ENCODE peak calls at places on chromosomes 5 and 9, in five cellular contexts. Z, U, V, E and N are unnamed samples.

GRCh38 chr5:66516535-66516934 is 79.7 kb upstream of the MAST4 start:
- DNase-seq in Z (no peak), U (no peak), V (no peak), E (no peak), N (no peak)

GRCh38 chr5:180820788-180821321 is 18.2 kb upstream of the MGAT1 start:
- DNase-seq in Z (no peak), U (no peak), V (no peak), E (no peak), N (no peak)

GRCh38 chr5:163880307-163880706 is 374.9 kb downstream of the MAT2B start:
- DNase-seq in Z (no peak), U (no peak), V (no peak), E (no peak), N (no peak)

GRCh38 chr5:126884269-126884819 is 107.4 kb downstream of the LMNB1 start:
- DNase-seq in Z (no peak), U (no peak), V (no peak), E (peak; percentile 42), N (peak; percentile 98)

GRCh38 chr5:115289104-115289503 is 7.3 kb downstream of the CCDC112 start:
- DNase-seq in Z (no peak), U (no peak), V (no peak), E (no peak), N (no peak)

GRCh38 chr5:65440456-65440855 is 41.3 kb downstream of the ADAMTS6 start:
- DNase-seq in Z (no peak), U (no peak), V (no peak), E (no peak), N (no peak)

GRCh38 chr9:126320158-126320922 is 6.3 kb upstream of the MVB12B start:
- DNase-seq in Z (no peak), U (no peak), V (no peak), E (no peak), N (no peak)

GRCh38 chr5:88940712-88941111 is 57.7 kb upstream of the MEF2C start:
- DNase-seq in Z (no peak), U (no peak), V (no peak), E (no peak), N (no peak)

GRCh38 chr9:132590037-132590317 is 7.6 kb downstream of the BARHL1 start:
- DNase-seq in Z (no peak), U (no peak), V (no peak), E (no peak), N (no peak)

GRCh38 chr5:135508496-135509005 is 27.2 kb downstream of the NEUROG1 start:
- DNase-seq in Z (peak; percentile 31), U (no peak), V (no peak), E (no peak), N (no peak)

GRCh38 chr9:133253268-133253667 is 21.7 kb downstream of the ABO start:
- DNase-seq in Z (no peak), U (no peak), V (no peak), E (no peak), N (no peak)

GRCh38 chr5:1038417-1039209 is 30.0 kb downstream of the NKD2 start:
- DNase-seq in Z (no peak), U (no peak), V (peak; percentile 17), E (no peak), N (no peak)

GRCh38 chr9:89418882-89419641 is 78.9 kb downstream of the SEMA4D start:
- DNase-seq in Z (no peak), U (peak; percentile 91), V (no peak), E (no peak), N (no peak)

GRCh38 chr9:2655411-2655901 is 33.9 kb downstream of the VLDLR start:
- DNase-seq in Z (no peak), U (peak; percentile 53), V (no peak), E (no peak), N (no peak)

GRCh38 chr5:143277536-143277935 is 126.0 kb downstream of the NR3C1 start:
- DNase-seq in Z (no peak), U (no peak), V (no peak), E (no peak), N (no peak)

GRCh38 chr5:172412724-172413260 is 41.5 kb downstream of the SH3PXD2B start:
- DNase-seq in Z (no peak), U (peak; percentile 84), V (peak; percentile 93), E (peak; percentile 93), N (no peak)

GRCh38 chr5:169331292-169331852 is 30.4 kb upstream of the SLIT3 start:
- DNase-seq in Z (no peak), U (no peak), V (no peak), E (no peak), N (no peak)

GRCh38 chr5:30063503-30063902 is 1130.0 kb upstream of the CDH6 start:
- DNase-seq in Z (no peak), U (no peak), V (no peak), E (no peak), N (no peak)

GRCh38 chr5:169667896-169668674 is 31.0 kb downstream of the DOCK2 start:
- DNase-seq in Z (no peak), U (no peak), V (no peak), E (no peak), N (no peak)

GRCh38 chr9:104991144-104991953 is 63.4 kb upstream of the ABCA1 start:
- DNase-seq in Z (peak; percentile 80), U (peak; percentile 96), V (peak; percentile 96), E (peak; percentile 93), N (peak; percentile 97)

DNA sequence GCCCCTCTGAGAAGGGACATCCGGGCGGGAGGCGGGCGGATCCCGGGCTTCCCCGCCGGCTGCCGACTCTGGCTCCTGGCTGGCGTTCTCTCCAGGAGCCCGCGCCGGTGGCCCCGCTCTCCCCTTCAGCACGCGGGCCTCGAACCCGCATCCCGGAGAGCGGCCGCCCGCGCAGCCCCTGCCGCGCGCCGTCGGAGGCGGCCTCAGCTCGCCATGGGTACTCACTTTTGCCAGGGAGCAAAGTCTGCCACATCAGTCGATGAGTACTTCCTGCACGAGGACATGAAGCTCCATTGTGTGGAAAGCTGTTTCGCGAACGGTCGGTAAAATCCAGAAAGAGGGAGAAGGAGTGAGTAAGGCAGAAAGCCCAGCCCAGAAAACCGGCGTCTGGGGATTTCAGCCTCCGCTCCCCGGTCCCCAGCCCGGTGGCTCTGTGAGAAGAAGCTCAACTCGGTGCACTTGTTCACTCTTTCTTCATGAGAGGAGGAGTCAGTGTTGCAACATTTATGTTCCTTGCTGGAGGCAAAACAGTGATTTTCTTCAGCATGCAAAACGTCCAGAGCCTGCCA is at the start of gene PRLR:
- DNase-seq in Z (peak; percentile 24), U (peak; percentile 80), V (peak; percentile 49), E (peak; percentile 70), N (no peak)
- TF ChIP-seq POLR2A in Z (no peak), U (peak; percentile 37), V (no peak), E (peak; percentile 29), N (no peak)

GRCh38 chr9:137216188-137216965 is 5.7 kb downstream of the RNF208 start:
- DNase-seq in Z (no peak), U (no peak), V (no peak), E (no peak), N (no peak)
- TF ChIP-seq POLR2A in Z (no peak), U (no peak), V (no peak), E (no peak), N (no peak)

GRCh38 chr5:14035859-14036440 is 91.5 kb upstream of the DNAH5 start:
- DNase-seq in Z (peak; percentile 59), U (no peak), V (peak; percentile 40), E (peak; percentile 25), N (peak; percentile 8)
- TF ChIP-seq POLR2A in Z (no peak), U (no peak), V (no peak), E (no peak), N (no peak)

DNA sequence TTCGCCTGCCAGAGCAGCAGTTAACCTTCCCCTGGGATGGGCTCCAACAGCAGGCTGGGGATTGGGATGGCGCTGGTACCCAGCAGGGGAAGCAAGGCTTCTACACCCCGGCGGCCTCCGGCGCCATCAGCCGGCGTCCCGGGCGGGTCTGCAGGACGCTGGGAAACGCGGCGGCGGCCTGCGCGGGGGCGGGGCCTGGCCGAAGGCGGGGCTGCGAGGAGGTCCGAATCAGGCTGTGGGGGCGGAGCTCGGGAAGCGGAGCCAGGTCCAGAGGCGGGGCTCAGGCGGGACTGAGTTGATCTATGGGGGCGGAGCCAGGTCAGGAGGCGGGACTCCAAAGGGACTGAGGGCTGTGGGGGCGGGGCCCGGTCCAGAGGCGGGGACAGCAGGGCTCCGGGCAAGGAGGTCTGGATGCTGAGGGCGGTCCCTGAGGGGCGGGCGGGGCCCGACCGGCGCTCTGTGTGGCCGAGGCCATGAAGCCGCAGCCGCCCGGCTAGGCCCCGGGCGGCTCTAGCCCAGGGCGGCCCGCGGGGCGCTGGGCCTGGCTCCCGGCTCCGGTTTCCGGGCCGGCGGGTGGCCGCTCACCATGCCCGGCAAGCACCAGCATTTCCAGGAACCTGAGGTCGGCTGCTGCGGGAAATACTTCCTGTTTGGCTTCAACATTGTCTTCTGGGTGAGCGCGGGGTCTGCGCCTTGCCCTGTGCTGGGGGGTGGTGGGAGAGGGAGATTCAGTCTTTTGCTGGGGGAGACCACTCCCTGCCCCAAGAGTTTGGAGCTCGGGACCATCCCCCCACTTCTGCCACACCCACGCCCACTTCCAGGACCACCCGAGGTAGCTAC is at the start of gene TSPAN17:
- DNase-seq in Z (peak; percentile 100), U (peak; percentile 100), V (peak; percentile 100), E (peak; percentile 100), N (peak; percentile 100)
- TF ChIP-seq POLR2A in Z (peak; percentile 71), U (peak; percentile 42), V (peak; percentile 29), E (peak; percentile 57), N (peak; percentile 78)

GRCh38 chr9:136411358-136411757 is 900 bp downstream of the PMPCA start:
- DNase-seq in Z (no peak), U (no peak), V (no peak), E (no peak), N (peak; percentile 36)
- TF ChIP-seq POLR2A in Z (no peak), U (no peak), V (no peak), E (no peak), N (no peak)

DNA sequence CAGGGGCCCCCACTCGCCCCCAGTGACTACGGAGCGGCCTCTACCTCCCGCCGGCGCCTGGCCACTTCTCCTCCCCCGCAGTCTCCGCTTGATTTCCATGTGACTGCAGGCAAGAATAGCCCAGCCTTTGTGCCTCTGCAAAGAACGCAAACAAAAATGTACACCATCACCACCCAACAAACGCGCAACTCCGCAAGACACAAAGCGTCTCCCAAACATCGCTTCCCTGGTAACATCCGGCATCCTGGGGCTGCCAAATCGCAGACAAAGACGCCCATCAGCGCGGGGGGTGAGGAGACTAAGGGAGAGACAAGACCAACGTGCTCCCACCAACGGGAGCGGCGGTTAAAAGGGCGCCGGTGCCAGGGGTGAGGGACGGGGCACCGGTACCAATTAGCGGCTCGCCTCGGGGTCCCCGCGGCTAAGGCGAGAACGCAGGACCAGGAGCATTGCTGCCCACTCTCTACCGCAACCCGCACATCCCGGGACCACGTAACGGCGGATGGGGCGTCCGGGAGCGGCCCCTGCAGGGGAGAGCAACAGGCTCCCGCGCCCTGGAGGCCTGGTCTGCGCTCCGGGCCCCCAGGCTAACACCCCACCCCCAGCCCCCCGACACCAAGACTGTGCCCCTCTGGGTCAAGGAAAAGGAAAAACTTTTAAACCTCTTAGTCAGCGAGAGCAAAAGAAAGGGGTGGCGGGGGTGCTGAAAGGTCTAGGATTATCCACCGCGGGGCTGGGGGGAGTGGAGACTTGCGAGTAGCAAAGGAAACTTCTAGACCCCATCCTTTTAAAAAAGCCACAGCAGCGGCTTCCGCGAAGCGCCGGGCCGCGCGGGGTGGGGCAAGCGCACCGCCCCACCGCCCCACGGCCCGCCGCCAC is 885 bp downstream of the MPDZ start:
- DNase-seq in Z (peak; percentile 76), U (peak; percentile 54), V (peak; percentile 61), E (peak; percentile 73), N (peak; percentile 43)
- TF ChIP-seq POLR2A in Z (no peak), U (no peak), V (no peak), E (no peak), N (no peak)

GRCh38 chr5:134224905-134225779 is 731 bp downstream of the PPP2CA start:
- DNase-seq in Z (peak; percentile 49), U (peak; percentile 79), V (peak; percentile 72), E (peak; percentile 57), N (peak; percentile 76)
- TF ChIP-seq POLR2A in Z (no peak), U (no peak), V (no peak), E (no peak), N (no peak)